ENCODE peak calls at places on chromosome 21, in eight cellular contexts. C is H1, V is neural progenitor cell, Q is H9, N is HCT116, L is mesenchymal stem cell, G is mesendoderm, J is HepG2. U is an unnamed sample.

GRCh38 chr21:32007461-32007860 is 134.6 kb downstream of the HUNK start:
- DNase-seq in C (no peak), V (no peak), Q (no peak), N (no peak), L (peak; percentile 29), G (no peak), J (no peak), U (peak; percentile 37)

GRCh38 chr21:30981403-30981802 is 56.9 kb downstream of the KRTAP19-8 start:
- DNase-seq in C (no peak), V (no peak), Q (no peak), N (no peak), L (no peak), G (no peak), J (no peak), U (no peak)

GRCh38 chr21:28207776-28208175 is 784.9 kb downstream of the LTN1 start:
- DNase-seq in C (no peak), V (no peak), Q (no peak), N (no peak), L (peak; percentile 42), G (no peak), J (no peak), U (peak; percentile 41)

GRCh38 chr21:26759731-26760130 is 85.5 kb downstream of the ADAMTS1 start:
- DNase-seq in C (no peak), V (no peak), Q (no peak), N (no peak), L (no peak), G (no peak), J (no peak), U (no peak)

GRCh38 chr21:14687277-14687642 is 141.1 kb upstream of the SAMSN1 start:
- DNase-seq in C (no peak), V (no peak), Q (no peak), N (no peak), L (no peak), G (no peak), J (no peak), U (no peak)

GRCh38 chr21:44051462-44051941 is 39.4 kb downstream of the TRAPPC10 start:
- DNase-seq in C (no peak), V (no peak), Q (no peak), N (no peak), L (peak; percentile 78), G (no peak), J (no peak), U (peak; percentile 37)

GRCh38 chr21:46459024-46459355 is 299 bp downstream of the DIP2A start:
- DNase-seq in C (no peak), V (no peak), Q (no peak), N (no peak), L (no peak), G (no peak), J (no peak), U (no peak)

GRCh38 chr21:28181730-28182129 is 810.9 kb downstream of the LTN1 start:
- DNase-seq in C (no peak), V (no peak), Q (no peak), N (no peak), L (no peak), G (no peak), J (no peak), U (no peak)

GRCh38 chr21:19607983-19608668 is 1204.5 kb upstream of the TMPRSS15 start:
- DNase-seq in C (no peak), V (peak; percentile 17), Q (no peak), N (no peak), L (peak; percentile 42), G (peak; percentile 24), J (no peak), U (no peak)

GRCh38 chr21:29074007-29074376 is 544 bp upstream of the CCT8 start:
- DNase-seq in C (no peak), V (no peak), Q (no peak), N (no peak), L (no peak), G (no peak), J (no peak), U (no peak)

GRCh38 chr21:46317710-46318463 is 5.8 kb downstream of the C21orf58 start:
- DNase-seq in C (peak; percentile 54), V (peak; percentile 25), Q (peak; percentile 65), N (no peak), L (no peak), G (peak; percentile 60), J (no peak), U (no peak)

GRCh38 chr21:27764056-27764455 is 797.2 kb upstream of the ADAMTS5 start:
- DNase-seq in C (no peak), V (no peak), Q (no peak), N (no peak), L (no peak), G (no peak), J (no peak), U (no peak)

GRCh38 chr21:19507682-19508260 is 1104.2 kb upstream of the TMPRSS15 start:
- DNase-seq in C (no peak), V (peak; percentile 31), Q (no peak), N (no peak), L (peak; percentile 12), G (peak; percentile 60), J (no peak), U (no peak)

DNA sequence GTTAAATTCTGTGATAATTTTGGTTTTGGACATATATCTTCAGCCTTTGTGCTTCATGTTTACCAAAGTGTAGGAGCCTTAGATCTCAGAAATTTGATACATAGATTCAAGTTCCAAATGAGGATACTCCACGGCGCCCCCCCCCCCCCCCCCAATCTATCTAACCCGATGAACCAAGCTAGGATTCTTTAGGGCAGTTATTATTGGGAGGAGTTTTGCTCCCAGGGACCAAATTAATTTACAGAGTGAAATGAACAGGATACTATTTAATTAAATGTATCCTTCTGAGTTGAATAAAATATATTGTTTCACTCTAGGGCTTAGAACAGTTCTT is 3.2 kb downstream of the USP25 start:
- DNase-seq in C (no peak), V (no peak), Q (no peak), N (no peak), L (no peak), G (no peak), J (no peak), U (no peak)
- H3K9ac ChIP-seq in C (no peak overlapping the region), V (no peak overlapping the region), Q (no peak overlapping the region), N (no peak overlapping the region), L (peak overlapping the region; percentile 96), G (no peak overlapping the region), J (peak overlapping the region; percentile 48), U (no peak overlapping the region)

GRCh38 chr21:38493549-38494253 is 4.6 kb downstream of the ERG start:
- DNase-seq in C (no peak), V (no peak), Q (no peak), N (no peak), L (no peak), G (no peak), J (no peak), U (no peak)
- H3K9ac ChIP-seq in C (no peak overlapping the region), V (no peak overlapping the region), Q (no peak overlapping the region), N (no peak overlapping the region), L (no peak overlapping the region), G (no peak overlapping the region), J (no peak overlapping the region), U (no peak overlapping the region)

DNA sequence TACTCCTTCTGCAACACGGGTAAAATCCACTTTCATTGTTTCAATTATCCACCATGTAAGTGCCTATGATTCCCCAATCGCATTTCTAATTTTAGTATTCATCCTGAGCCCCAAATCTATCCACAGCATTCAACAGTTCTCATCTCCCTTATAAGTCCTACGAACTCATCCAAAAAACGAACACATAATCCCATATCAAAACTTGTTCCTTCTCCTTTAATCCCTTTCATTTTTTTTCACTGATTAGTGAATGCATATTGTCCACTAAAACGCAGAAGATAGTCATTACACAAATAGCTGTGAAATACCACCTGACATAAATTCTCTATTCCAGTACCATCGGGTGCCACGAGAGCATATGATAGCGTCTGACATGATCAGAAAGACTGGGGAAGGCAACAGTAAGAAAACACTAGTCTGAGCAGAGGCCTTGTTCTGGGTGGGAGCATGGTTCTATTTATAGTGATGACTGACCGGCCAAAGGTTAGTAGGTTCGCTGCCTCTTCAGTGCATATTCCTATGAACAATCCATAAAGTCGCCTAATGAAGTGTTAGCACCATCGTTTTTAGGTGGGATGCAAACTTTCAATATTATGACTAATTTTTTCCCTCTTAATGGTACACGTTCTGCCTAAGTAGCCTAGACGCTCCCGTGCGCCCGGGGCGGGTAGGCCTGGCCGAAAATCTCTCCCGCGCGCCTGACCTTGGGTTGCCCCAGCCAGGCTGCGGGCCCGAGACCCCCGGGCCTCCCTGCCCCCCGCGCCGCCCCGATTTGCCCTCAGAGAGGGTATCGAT is 648 bp downstream of the ATP5PF start:
- DNase-seq in C (no peak), V (no peak), Q (no peak), N (no peak), L (peak; percentile 61), G (peak; percentile 10), J (peak; percentile 62), U (peak; percentile 36)
- H3K9ac ChIP-seq in C (peak overlapping the region; percentile 91), V (peak overlapping the region; percentile 93), Q (peak overlapping the region; percentile 83), N (peak overlapping the region; percentile 95), L (peak overlapping the region; percentile 100), G (peak overlapping the region; percentile 94), J (peak overlapping the region; percentile 100), U (peak overlapping the region; percentile 100)

GRCh38 chr21:34890258-34890723 is 158.8 kb downstream of the RUNX1 start:
- DNase-seq in C (peak; percentile 46), V (no peak), Q (peak; percentile 61), N (no peak), L (no peak), G (no peak), J (peak; percentile 47), U (no peak)

GRCh38 chr21:34889287-34889536 is 159.9 kb downstream of the RUNX1 start:
- DNase-seq in C (no peak), V (no peak), Q (peak; percentile 49), N (no peak), L (peak; percentile 84), G (peak; percentile 72), J (peak; percentile 9), U (peak; percentile 69)

GRCh38 chr21:34889537-34890257 is 159.4 kb downstream of the RUNX1 start:
- DNase-seq in C (peak; percentile 80), V (peak; percentile 90), Q (peak; percentile 51), N (no peak), L (peak; percentile 80), G (peak; percentile 80), J (peak; percentile 50), U (peak; percentile 62)

GRCh38 chr21:34887729-34888568 is 161.2 kb downstream of the RUNX1 start:
- DNase-seq in C (no peak), V (peak; percentile 54), Q (peak; percentile 46), N (no peak), L (peak; percentile 98), G (peak; percentile 68), J (peak; percentile 63), U (peak; percentile 98)

DNA sequence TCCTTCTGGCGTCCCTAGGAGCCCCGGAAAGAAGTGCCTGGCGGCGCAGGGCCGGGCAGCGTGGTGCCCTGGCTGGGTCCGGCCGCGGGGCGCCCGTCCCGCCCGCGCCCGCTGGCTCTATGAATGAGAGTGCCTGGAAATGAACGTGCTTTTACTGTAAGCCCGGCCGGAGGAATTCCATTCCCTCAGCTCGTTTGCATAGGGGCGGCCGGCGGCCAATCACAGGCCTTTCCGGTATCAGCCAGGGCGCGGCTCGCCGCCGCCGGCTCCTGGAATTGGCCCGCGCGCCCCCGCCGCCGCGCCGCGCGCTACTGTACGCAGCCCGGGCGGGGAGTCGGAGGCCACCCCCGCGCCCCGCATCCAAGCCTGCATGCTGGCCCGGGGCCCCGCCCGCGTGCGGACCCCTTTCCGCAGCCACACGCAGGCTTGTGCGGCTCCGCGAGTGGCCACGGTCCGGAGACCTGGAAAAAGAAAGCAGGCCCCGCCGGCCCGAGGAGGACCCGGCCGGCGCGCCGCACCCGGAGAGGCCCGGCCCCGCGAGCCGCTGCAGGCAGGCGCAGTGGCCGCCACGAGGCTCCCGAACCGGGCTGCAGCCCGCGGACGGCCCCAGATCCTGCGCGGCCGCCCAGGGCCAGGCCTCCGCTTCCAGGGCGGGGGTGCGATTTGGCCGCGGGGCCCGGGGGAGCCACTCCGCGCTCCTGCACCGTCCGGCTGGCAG is 160.4 kb downstream of the RUNX1 start:
- DNase-seq in C (peak; percentile 86), V (peak; percentile 96), Q (peak; percentile 93), N (peak; percentile 86), L (peak; percentile 96), G (peak; percentile 97), J (peak; percentile 90), U (peak; percentile 91)
- H3K9ac ChIP-seq in C (no peak overlapping the region), V (no peak overlapping the region), Q (no peak overlapping the region), N (peak overlapping the region; percentile 87), L (peak overlapping the region; percentile 100), G (peak overlapping the region; percentile 88), J (peak overlapping the region; percentile 87), U (peak overlapping the region; percentile 99)

U was measured in astrocyte.